ENCODE peak calls at places on chromosomes 1 and 21, in ten cellular contexts. D is A549, O is body of pancreas, Q is OCI-LY7, A is psoas muscle, I is adrenal gland, J is right lobe of liver, H is brain microvascular endothelial cell, Y is RWPE1, N is AG04450. S is an unnamed sample.

GRCh38 chr1:216702170-216702569 is 21.1 kb downstream of the ESRRG start:
- DNase-seq in I (no peak), J (no peak), H (no peak), A (no peak), Q (peak), O (no peak), N (no peak), Y (no peak), D (no peak), S (no peak)

GRCh38 chr1:20322081-20322824 is 31.6 kb downstream of the VWA5B1 start:
- DNase-seq in Y (no peak), O (no peak), H (peak), N (no peak), A (no peak), J (no peak), I (no peak), D (no peak), Q (peak), S (no peak)

GRCh38 chr1:33578557-33579448 is 106.4 kb downstream of the ZSCAN20 start:
- DNase-seq in Q (no peak), O (no peak), A (no peak), D (no peak), N (no peak), H (no peak), Y (no peak), I (no peak), J (no peak), S (no peak)

GRCh38 chr21:38774152-38774551 is 31.6 kb upstream of the ETS2 start:
- DNase-seq in A (no peak), O (no peak), N (no peak), J (no peak), H (peak), Q (no peak), Y (no peak), I (no peak), D (no peak), S (no peak)

GRCh38 chr21:41956926-41957729 is 3.3 kb upstream of the C2CD2 start:
- DNase-seq in Q (no peak), I (peak), D (peak), Y (peak), J (no peak), H (peak), N (peak), O (no peak), A (no peak), S (no peak)

GRCh38 chr1:115251340-115251748 is 86.7 kb downstream of the NGF start:
- DNase-seq in Y (no peak), A (no peak), N (peak), J (no peak), O (no peak), I (no peak), D (no peak), H (no peak), Q (no peak), S (no peak)

GRCh38 chr1:243851129-243851756 is 1.2 kb upstream of the AKT3 start:
- DNase-seq in I (no peak), O (no peak), Y (no peak), A (no peak), H (no peak), D (no peak), J (no peak), Q (no peak), N (no peak), S (no peak)

GRCh38 chr1:67630438-67631045 is 54.5 kb upstream of the GADD45A start:
- DNase-seq in O (no peak), Y (peak), Q (no peak), D (no peak), I (no peak), J (no peak), H (no peak), A (no peak), N (no peak), S (no peak)

GRCh38 chr1:35702540-35702939 is 16.1 kb downstream of the C1orf216 start:
- DNase-seq in Q (no peak), H (no peak), A (no peak), N (no peak), O (no peak), D (no peak), J (no peak), Y (no peak), I (no peak), S (no peak)

GRCh38 chr1:110250749-110251148 is 40.6 kb downstream of the KCNC4 start:
- DNase-seq in J (no peak), N (no peak), O (no peak), Q (no peak), H (no peak), Y (no peak), D (no peak), I (peak), A (no peak), S (no peak)

GRCh38 chr1:47547753-47548152 is 109.9 kb downstream of the FOXD2 start:
- DNase-seq in H (peak), N (no peak), J (no peak), O (no peak), Q (no peak), I (no peak), D (no peak), A (no peak), Y (no peak), S (no peak)

GRCh38 chr1:87956766-87957165 is 628.1 kb downstream of the LMO4 start:
- DNase-seq in Q (no peak), H (no peak), I (no peak), N (no peak), D (no peak), J (no peak), O (no peak), A (no peak), Y (no peak), S (no peak)

GRCh38 chr1:235835226-235835625 is 31.5 kb downstream of the LYST start:
- DNase-seq in D (no peak), N (no peak), H (no peak), J (peak), Q (no peak), O (peak), A (peak), Y (no peak), I (peak), S (no peak)

GRCh38 chr1:231800071-231800470 is 173.5 kb downstream of the DISC1 start:
- DNase-seq in N (no peak), J (no peak), H (peak), A (no peak), D (no peak), Y (peak), Q (no peak), O (no peak), I (no peak), S (no peak)

GRCh38 chr1:169529068-169529642 is 43.4 kb upstream of the SLC19A2 start:
- DNase-seq in I (no peak), H (no peak), A (no peak), N (no peak), Y (peak), O (peak), D (no peak), Q (no peak), J (no peak), S (no peak)

GRCh38 chr21:15688809-15689208 is 41.0 kb upstream of the USP25 start:
- DNase-seq in J (no peak), N (no peak), Y (no peak), Q (no peak), H (no peak), D (no peak), O (no peak), A (no peak), I (no peak), S (no peak)

GRCh38 chr1:154442006-154442740 is 37.0 kb downstream of the IL6R start:
- DNase-seq in O (no peak), Y (no peak), H (peak), I (no peak), N (no peak), D (no peak), Q (no peak), J (no peak), A (no peak), S (no peak)

GRCh38 chr1:100188617-100189016 is 10.6 kb upstream of the LRRC39 start:
- DNase-seq in I (peak), D (no peak), Y (no peak), N (peak), H (peak), A (no peak), O (no peak), J (no peak), Q (no peak), S (no peak)

GRCh38 chr1:225651872-225652725 is 824 bp downstream of the ENAH start:
- DNase-seq in H (no peak), O (peak), Q (peak), D (peak), Y (peak), J (peak), I (peak), A (no peak), N (no peak), S (no peak)

GRCh38 chr1:157006676-157007075 is 38.9 kb downstream of the ARHGEF11 start:
- DNase-seq in N (no peak), O (no peak), J (no peak), Q (no peak), Y (no peak), A (no peak), D (no peak), H (no peak), I (no peak), S (no peak)

GRCh38 chr1:84268346-84268745 is 33.2 kb upstream of the SAMD13 start:
- DNase-seq in H (no peak), Q (no peak), J (no peak), N (no peak), A (no peak), Y (no peak), O (no peak), I (no peak), D (no peak), S (no peak)

GRCh38 chr1:119254067-119254720 is 113.7 kb upstream of the WARS2 start:
- DNase-seq in I (no peak), A (no peak), Q (no peak), N (no peak), D (no peak), H (no peak), Y (peak), O (no peak), J (no peak), S (no peak)

GRCh38 chr1:76835203-76835602 is 32.1 kb upstream of the ST6GALNAC5 start:
- DNase-seq in Q (no peak), J (no peak), H (peak), I (no peak), D (no peak), O (no peak), A (no peak), Y (no peak), N (no peak), S (no peak)

GRCh38 chr1:62325076-62325475 is 5.8 kb upstream of the KANK4 start:
- DNase-seq in I (no peak), Q (no peak), A (peak), N (no peak), D (no peak), J (no peak), Y (peak), H (no peak), O (no peak), S (no peak)

GRCh38 chr1:8554956-8555534 is 237.1 kb downstream of the SLC45A1 start:
- DNase-seq in I (peak), D (no peak), J (no peak), Y (peak), O (peak), Q (no peak), A (no peak), N (no peak), H (peak), S (no peak)

GRCh38 chr1:9881838-9882249 is 28.2 kb downstream of the CTNNBIP1 start:
- DNase-seq in A (peak), I (no peak), D (no peak), H (peak), Q (no peak), Y (peak), J (no peak), O (no peak), N (no peak), S (peak)

GRCh38 chr1:245262876-245263625 is 108.3 kb downstream of the KIF26B start:
- DNase-seq in N (no peak), Y (no peak), Q (no peak), J (no peak), A (no peak), D (no peak), O (no peak), H (no peak), I (no peak), S (no peak)

GRCh38 chr1:89660086-89660946 is 27.4 kb downstream of the LRRC8C start:
- DNase-seq in J (no peak), I (no peak), O (no peak), H (no peak), D (no peak), A (no peak), Y (no peak), N (no peak), Q (no peak), S (no peak)

GRCh38 chr1:224173523-224173922 is 9.5 kb upstream of the DEGS1 start:
- DNase-seq in Q (no peak), I (no peak), A (no peak), D (no peak), J (no peak), N (no peak), H (no peak), O (no peak), Y (no peak), S (no peak)

GRCh38 chr1:36420836-36421317 is 23.2 kb upstream of the LSM10 start:
- DNase-seq in O (peak), D (peak), Y (peak), J (peak), Q (peak), I (peak), A (peak), H (peak), N (peak), S (peak)

GRCh38 chr1:223143760-223144248 is 756 bp upstream of the TLR5 start:
- DNase-seq in J (no peak), O (no peak), D (no peak), I (peak), Q (no peak), N (no peak), A (peak), H (no peak), Y (no peak), S (peak)

GRCh38 chr1:96482615-96483014 is 239.0 kb upstream of the PTBP2 start:
- DNase-seq in N (no peak), Q (no peak), O (no peak), I (no peak), J (no peak), A (no peak), Y (no peak), H (no peak), D (no peak), S (no peak)

GRCh38 chr1:95496792-95497191 is 262.8 kb downstream of the RWDD3 start:
- DNase-seq in N (no peak), J (no peak), A (no peak), D (no peak), H (no peak), I (no peak), O (no peak), Q (no peak), Y (no peak), S (no peak)

GRCh38 chr21:33849839-33850238 is 65.8 kb downstream of the ATP5PO start:
- DNase-seq in H (no peak), N (no peak), Q (no peak), I (no peak), J (no peak), Y (no peak), O (no peak), D (no peak), A (no peak), S (no peak)

GRCh38 chr1:99672500-99673213 is 26.7 kb downstream of the PALMD start:
- DNase-seq in I (peak), J (peak), A (peak), N (no peak), Q (no peak), D (no peak), O (no peak), Y (no peak), H (peak), S (no peak)

GRCh38 chr21:30710499-30710898 is 8.1 kb downstream of the KRTAP21-3 start:
- DNase-seq in D (no peak), O (no peak), Q (no peak), H (no peak), J (no peak), A (no peak), Y (no peak), I (no peak), N (no peak), S (no peak)

GRCh38 chr1:186700688-186701087 is 20.5 kb upstream of the PTGS2 start:
- DNase-seq in Q (no peak), J (no peak), D (no peak), Y (no peak), N (no peak), H (no peak), A (no peak), I (no peak), O (no peak), S (no peak)

GRCh38 chr1:184943998-184944397 is 30.3 kb downstream of the NIBAN1 start:
- DNase-seq in N (no peak), I (no peak), O (no peak), J (no peak), Y (no peak), D (no peak), Q (no peak), A (no peak), H (no peak), S (no peak)

GRCh38 chr1:184947497-184948256 is 26.6 kb downstream of the NIBAN1 start:
- DNase-seq in A (no peak), H (no peak), Y (no peak), N (no peak), D (no peak), O (no peak), J (no peak), I (no peak), Q (no peak), S (peak)

GRCh38 chr1:184941735-184942134 is 32.6 kb downstream of the NIBAN1 start:
- DNase-seq in N (no peak), Y (no peak), O (no peak), I (no peak), H (no peak), Q (no peak), J (no peak), A (no peak), D (no peak), S (no peak)

GRCh38 chr1:184945034-184945433 is 29.3 kb downstream of the NIBAN1 start:
- DNase-seq in N (no peak), H (no peak), D (no peak), I (no peak), Y (peak), O (no peak), J (no peak), Q (no peak), A (no peak), S (no peak)

GRCh38 chr1:184945678-184946412 is 28.5 kb downstream of the NIBAN1 start:
- DNase-seq in H (no peak), N (no peak), J (no peak), Q (no peak), O (no peak), Y (no peak), I (no peak), A (no peak), D (no peak), S (no peak)
- H3K27ac ChIP-seq in H (no peak), N (no peak), J (no peak), Q (no peak), O (no peak), Y (no peak), I (no peak), A (peak), D (no peak), S (peak)

DNA sequence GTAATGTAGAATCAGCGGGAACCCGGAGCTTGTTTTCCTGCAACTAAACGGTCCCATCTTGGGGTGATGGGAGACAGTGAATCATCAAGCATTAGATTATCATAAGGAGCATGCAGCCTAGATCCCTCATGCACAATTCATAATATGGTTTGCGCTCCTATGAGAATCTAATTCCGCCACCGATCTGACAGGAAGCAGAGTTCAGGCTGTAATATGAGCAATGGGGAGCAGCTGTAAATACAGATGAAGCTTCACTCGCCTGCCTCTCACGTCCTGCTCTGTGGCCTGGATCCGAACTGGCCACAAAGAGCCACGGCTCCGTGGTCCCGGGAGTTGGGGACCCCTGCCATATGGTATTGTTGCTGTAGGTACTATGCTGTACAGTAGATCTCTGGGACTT is 1.6 kb downstream of the IFI44 start:
- DNase-seq in O (no peak), Q (no peak), Y (no peak), H (peak), D (no peak), I (no peak), J (no peak), A (no peak), N (no peak), S (peak)
- TF ChIP-seq CTCF in O (no peak), Q (no peak), Y (no peak), H (no peak), D (no peak), I (no peak), J (no peak), A (no peak), N (no peak), S (no peak)

GRCh38 chr1:91778964-91779363 is 107.0 kb downstream of the TGFBR3 start:
- DNase-seq in I (no peak), O (no peak), J (no peak), A (no peak), H (no peak), Y (no peak), D (no peak), Q (no peak), N (no peak), S (no peak)
- H3K27ac ChIP-seq in I (no peak), O (peak), J (no peak), A (no peak), H (no peak), Y (no peak), D (no peak), Q (no peak), N (no peak), S (peak)

DNA sequence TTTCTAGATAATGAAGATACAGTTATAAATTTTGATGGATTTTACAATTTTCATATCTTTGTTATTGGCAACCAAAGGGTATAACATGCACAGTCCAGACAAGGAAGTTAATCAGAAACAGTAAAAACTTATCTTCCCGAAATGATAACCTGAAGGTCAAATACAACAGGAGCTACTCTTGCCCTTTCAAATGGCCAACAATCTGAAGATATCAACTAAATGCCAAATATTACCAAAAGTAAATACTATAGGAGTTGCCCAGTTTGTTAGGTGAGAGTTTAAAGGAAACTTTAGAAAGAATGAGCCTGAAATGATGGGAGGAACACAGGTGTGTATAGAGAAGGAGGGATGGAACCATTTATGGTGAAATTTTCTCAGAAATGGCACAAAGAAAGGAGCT is 153.2 kb downstream of the RGS7 start:
- DNase-seq in Y (no peak), A (no peak), Q (no peak), D (no peak), N (no peak), H (no peak), I (no peak), O (no peak), J (no peak), S (no peak)
- TF ChIP-seq CTCF in Y (no peak), A (no peak), Q (no peak), D (no peak), N (no peak), H (no peak), I (no peak), O (no peak), J (no peak), S (no peak)

DNA sequence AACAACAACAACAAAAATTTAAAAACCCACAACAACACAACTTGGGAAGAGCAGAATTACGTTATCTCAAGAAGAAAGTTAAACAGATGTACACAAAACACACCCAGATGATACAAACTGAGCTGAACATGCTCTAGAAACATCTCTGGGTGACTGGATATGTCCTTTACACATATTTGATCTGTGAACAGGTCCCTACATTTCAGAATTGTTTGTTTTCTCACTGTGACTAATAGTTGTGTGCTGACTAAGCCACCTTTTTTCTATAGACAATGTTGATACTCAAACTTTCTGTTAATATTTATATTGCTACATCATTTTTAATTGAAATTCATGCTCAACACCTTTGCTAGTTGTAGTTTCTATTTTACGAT is 994 bp upstream of the F11R start:
- DNase-seq in D (peak), O (no peak), H (no peak), I (no peak), Q (no peak), N (no peak), A (no peak), J (no peak), Y (peak), S (no peak)
- H3K27ac ChIP-seq in D (peak), O (no peak), H (no peak), I (no peak), Q (no peak), N (no peak), A (no peak), J (peak), Y (peak), S (peak)

S was measured in left lung.